ENCODE peak calls at places on chromosomes 3 and 15, in five cellular contexts. J is HL-60, D is GM23248, Y is cardiac fibroblast, O is bronchial epithelial cell. Z is an unnamed sample.

GRCh38 chr3:72480366-72480765 is 367.9 kb downstream of the SHQ1 start:
- DNase-seq in Y (no peak), D (no peak), O (no peak), J (no peak), Z (no peak)

GRCh38 chr3:141796436-141797166 is 33.4 kb downstream of the GRK7 start:
- DNase-seq in O (no peak), D (peak), Y (peak), J (peak), Z (no peak)

GRCh38 chr3:46298871-46299607 is 54.9 kb upstream of the CCR2 start:
- DNase-seq in O (no peak), J (no peak), Y (no peak), D (no peak), Z (no peak)

GRCh38 chr3:84194032-84194431 is 764.8 kb upstream of the CADM2 start:
- DNase-seq in O (peak), D (no peak), Y (no peak), J (no peak), Z (no peak)

GRCh38 chr3:42213417-42213816 is 52.6 kb downstream of the CCK start:
- DNase-seq in O (no peak), J (no peak), Y (no peak), D (no peak), Z (no peak)

GRCh38 chr15:89767411-89767915 is 8.7 kb upstream of the MESP2 start:
- DNase-seq in O (no peak), J (no peak), D (no peak), Y (no peak), Z (no peak)

GRCh38 chr3:177523991-177524438 is 326.7 kb upstream of the TBL1XR1 start:
- DNase-seq in D (no peak), J (no peak), O (peak), Y (peak), Z (no peak)

GRCh38 chr3:116579843-116580242 is 129.7 kb upstream of the TUSC7 start:
- DNase-seq in O (peak), D (peak), J (no peak), Y (peak), Z (no peak)

GRCh38 chr3:194322701-194323174 is 28.4 kb downstream of the CPN2 start:
- DNase-seq in D (peak), J (no peak), Y (peak), O (peak), Z (no peak)

GRCh38 chr3:194320744-194321243 is 30.3 kb downstream of the CPN2 start:
- DNase-seq in O (no peak), J (no peak), Y (no peak), D (no peak), Z (no peak)

GRCh38 chr3:194320100-194320499 is 31.0 kb downstream of the CPN2 start:
- DNase-seq in O (no peak), Y (no peak), J (no peak), D (no peak), Z (no peak)

GRCh38 chr3:194323785-194324735 is 27.1 kb downstream of the CPN2 start:
- DNase-seq in D (peak), Y (peak), O (no peak), J (no peak), Z (no peak)

GRCh38 chr3:194321666-194322640 is 29.2 kb downstream of the CPN2 start:
- DNase-seq in Y (no peak), J (no peak), O (no peak), D (no peak), Z (no peak)
- H3K4me3 ChIP-seq in Y (no peak), J (no peak), O (peak), D (no peak), Z (no peak)

GRCh38 chr3:32246079-32246675 is 7.7 kb downstream of the CMTM8 start:
- DNase-seq in J (no peak), O (peak), D (no peak), Y (no peak), Z (no peak)
- H3K4me3 ChIP-seq in J (no peak), O (no peak), D (no peak), Y (no peak), Z (no peak)

GRCh38 chr3:34056951-34057390 is 258.5 kb downstream of the PDCD6IP start:
- DNase-seq in J (no peak), O (peak), Y (peak), D (peak), Z (no peak)
- H3K4me3 ChIP-seq in J (no peak), O (no peak), Y (no peak), D (no peak), Z (no peak)

GRCh38 chr3:178560759-178561158 is 24.5 kb downstream of the KCNMB2 start:
- DNase-seq in O (no peak), J (no peak), Y (no peak), D (no peak), Z (no peak)

GRCh38 chr3:178562143-178562868 is 26.1 kb downstream of the KCNMB2 start:
- DNase-seq in D (peak), Y (peak), O (no peak), J (no peak), Z (no peak)

GRCh38 chr3:178558637-178559036 is 22.4 kb downstream of the KCNMB2 start:
- DNase-seq in J (no peak), O (no peak), D (no peak), Y (no peak), Z (no peak)

GRCh38 chr3:178561239-178561638 is 25.0 kb downstream of the KCNMB2 start:
- DNase-seq in Y (no peak), O (no peak), D (no peak), J (no peak), Z (no peak)

GRCh38 chr3:178562869-178563232 is 26.6 kb downstream of the KCNMB2 start:
- DNase-seq in O (no peak), Y (peak), J (no peak), D (peak), Z (no peak)
- H3K4me3 ChIP-seq in O (no peak), Y (no peak), J (no peak), D (no peak), Z (no peak)

GRCh38 chr3:142886938-142887337 is 1.9 kb downstream of the PCOLCE2 start:
- DNase-seq in O (peak), J (no peak), D (peak), Y (peak), Z (no peak)
- H3K4me3 ChIP-seq in O (no peak), J (no peak), D (peak), Y (no peak), Z (no peak)